ENCODE peak calls at places on chromosome 15, in six cellular contexts. V is midbrain, G is AG08396, F is HT1080, D is AG09319, Y is right cardiac atrium. R is an unnamed sample.

GRCh38 chr15:60444289-60444912 is 34.5 kb downstream of the ICE2 start:
- DNase-seq in V (no peak), G (peak), Y (no peak), D (no peak), F (peak), R (no peak)

GRCh38 chr15:95470997-95471692 is 859.4 kb upstream of the NR2F2 start:
- DNase-seq in G (no peak), V (no peak), Y (peak), F (no peak), D (no peak), R (no peak)

GRCh38 chr15:69958494-69959134 is 139.1 kb downstream of the TLE3 start:
- DNase-seq in F (no peak), D (no peak), Y (no peak), G (no peak), V (no peak), R (no peak)

GRCh38 chr15:32119694-32120330 is 89.5 kb downstream of the CHRNA7 start:
- DNase-seq in V (no peak), G (no peak), Y (no peak), F (no peak), D (no peak), R (no peak)

GRCh38 chr15:80854104-80854503 is 74.9 kb downstream of the CEMIP start:
- DNase-seq in V (peak), G (no peak), Y (peak), F (no peak), D (no peak), R (no peak)

GRCh38 chr15:58840048-58840447 is 68.9 kb downstream of the MINDY2 start:
- DNase-seq in Y (no peak), G (no peak), F (no peak), D (peak), V (no peak), R (no peak)

GRCh38 chr15:40731034-40731433 is 24.0 kb downstream of the RMDN3 start:
- DNase-seq in G (no peak), Y (no peak), D (no peak), F (no peak), V (no peak), R (no peak)

GRCh38 chr15:66654718-66655375 is 47.2 kb upstream of the SMAD6 start:
- DNase-seq in Y (peak), V (no peak), F (no peak), D (no peak), G (peak), R (peak)

GRCh38 chr15:83561661-83562060 is 92.3 kb upstream of the ADAMTSL3 start:
- DNase-seq in D (no peak), Y (no peak), G (no peak), F (no peak), V (no peak), R (no peak)

GRCh38 chr15:54772663-54773062 is 424.1 kb downstream of the RSL24D1 start:
- DNase-seq in Y (no peak), V (no peak), D (no peak), G (no peak), F (no peak), R (no peak)

GRCh38 chr15:84961114-84961452 is 20.6 kb upstream of the PDE8A start:
- DNase-seq in Y (no peak), D (no peak), F (peak), V (no peak), G (no peak), R (no peak)

GRCh38 chr15:74866090-74866489 is 7.1 kb downstream of the SCAMP2 start:
- DNase-seq in V (no peak), F (peak), D (no peak), Y (no peak), G (peak), R (no peak)

GRCh38 chr15:75348563-75349350 is 1.9 kb downstream of the NEIL1 start:
- DNase-seq in G (peak), Y (no peak), V (no peak), F (no peak), D (no peak), R (no peak)

GRCh38 chr15:55633731-55634130 is 45.6 kb upstream of the PYGO1 start:
- DNase-seq in Y (no peak), F (no peak), D (no peak), G (no peak), V (no peak), R (no peak)

GRCh38 chr15:52217186-52217585 is 26.0 kb upstream of the GNB5 start:
- DNase-seq in G (no peak), F (no peak), Y (no peak), V (no peak), D (no peak), R (no peak)

GRCh38 chr15:28974142-28974541 is 88.4 kb downstream of the APBA2 start:
- DNase-seq in Y (no peak), G (no peak), V (no peak), D (no peak), F (no peak), R (no peak)

GRCh38 chr15:31352283-31352880 is 25.7 kb downstream of the KLF13 start:
- DNase-seq in G (no peak), V (no peak), Y (peak), F (no peak), D (no peak), R (no peak)

GRCh38 chr15:43190178-43190577 is 5.0 kb downstream of the CCNDBP1 start:
- DNase-seq in V (no peak), G (no peak), F (no peak), D (no peak), Y (peak), R (no peak)

GRCh38 chr15:63915888-63916731 is 82.4 kb upstream of the HERC1 start:
- DNase-seq in G (peak), F (peak), Y (no peak), D (no peak), V (peak), R (no peak)

R was measured in activated T-helper 2 cell treated with anti-CD3 and anti-CD28 coated beads, Interferon-gamma antibody, Interleukin-2, Interleukin-4, amounts not matched to agents 10 μg/mL and 5 μg/mL and 100 μg/mL, durations not matched to agents 14 hours and 24 hours and 36 hours.